ENCODE peak calls at places on chromosomes 4 and X, in five cellular contexts. One of them, this sample, is unnamed.

GRCh38 chrX:120029354-120029753 is 48.1 kb downstream of the RHOXF2B start:
- DNase-seq in anterior cingulate cortex: no peak
- DNase-seq in activated CD8-positive, alpha-beta memory T cell treated with anti-CD3 and anti-CD28 coated beads, Interleukin-2, amount 50 U/mL, for 4 hours: no peak
- DNase-seq in foreskin fibroblast: no peak
- DNase-seq in NCI-H1105 treated with DMSO at 0.1 percent for 48 hours: no peak
- DNase-seq in this sample: no peak

GRCh38 chrX:4240541-4241194 is 527.2 kb upstream of the PRKX start:
- DNase-seq in anterior cingulate cortex: no peak
- DNase-seq in activated CD8-positive, alpha-beta memory T cell treated with anti-CD3 and anti-CD28 coated beads, Interleukin-2, amount 50 U/mL, for 4 hours: no peak
- DNase-seq in foreskin fibroblast: no peak
- DNase-seq in NCI-H1105 treated with DMSO at 0.1 percent for 48 hours: no peak
- DNase-seq in this sample: no peak

GRCh38 chr4:88162636-88163035 is 4.2 kb upstream of the ABCG2 start:
- DNase-seq in anterior cingulate cortex: no peak
- DNase-seq in activated CD8-positive, alpha-beta memory T cell treated with anti-CD3 and anti-CD28 coated beads, Interleukin-2, amount 50 U/mL, for 4 hours: no peak
- DNase-seq in foreskin fibroblast: peak; percentile 66
- DNase-seq in NCI-H1105 treated with DMSO at 0.1 percent for 48 hours: no peak
- DNase-seq in this sample: peak; percentile 68

GRCh38 chr4:57342406-57342805 is 232.2 kb upstream of the IGFBP7 start:
- DNase-seq in anterior cingulate cortex: no peak
- DNase-seq in activated CD8-positive, alpha-beta memory T cell treated with anti-CD3 and anti-CD28 coated beads, Interleukin-2, amount 50 U/mL, for 4 hours: no peak
- DNase-seq in foreskin fibroblast: peak; percentile 8
- DNase-seq in NCI-H1105 treated with DMSO at 0.1 percent for 48 hours: no peak
- DNase-seq in this sample: no peak

GRCh38 chr4:2070421-2071251 is 11.5 kb downstream of the NAT8L start:
- DNase-seq in anterior cingulate cortex: no peak
- DNase-seq in activated CD8-positive, alpha-beta memory T cell treated with anti-CD3 and anti-CD28 coated beads, Interleukin-2, amount 50 U/mL, for 4 hours: peak; percentile 6
- DNase-seq in foreskin fibroblast: no peak
- DNase-seq in NCI-H1105 treated with DMSO at 0.1 percent for 48 hours: no peak
- DNase-seq in this sample: no peak

GRCh38 chrX:13009256-13009655 is 34.3 kb downstream of the TMSB4X start:
- DNase-seq in anterior cingulate cortex: no peak
- DNase-seq in activated CD8-positive, alpha-beta memory T cell treated with anti-CD3 and anti-CD28 coated beads, Interleukin-2, amount 50 U/mL, for 4 hours: no peak
- DNase-seq in foreskin fibroblast: no peak
- DNase-seq in NCI-H1105 treated with DMSO at 0.1 percent for 48 hours: no peak
- DNase-seq in this sample: no peak

GRCh38 chrX:106952988-106953387 is 32.8 kb downstream of the CLDN2 start:
- DNase-seq in anterior cingulate cortex: no peak
- DNase-seq in activated CD8-positive, alpha-beta memory T cell treated with anti-CD3 and anti-CD28 coated beads, Interleukin-2, amount 50 U/mL, for 4 hours: no peak
- DNase-seq in foreskin fibroblast: peak; percentile 34
- DNase-seq in NCI-H1105 treated with DMSO at 0.1 percent for 48 hours: peak; percentile 2
- DNase-seq in this sample: no peak

GRCh38 chr4:93080316-93080715 is 748.2 kb upstream of the ATOH1 start:
- DNase-seq in anterior cingulate cortex: no peak
- DNase-seq in activated CD8-positive, alpha-beta memory T cell treated with anti-CD3 and anti-CD28 coated beads, Interleukin-2, amount 50 U/mL, for 4 hours: no peak
- DNase-seq in foreskin fibroblast: no peak
- DNase-seq in NCI-H1105 treated with DMSO at 0.1 percent for 48 hours: no peak
- DNase-seq in this sample: no peak

GRCh38 chrX:44223150-44223549 is 120.3 kb downstream of the EFHC2 start:
- DNase-seq in anterior cingulate cortex: no peak
- DNase-seq in activated CD8-positive, alpha-beta memory T cell treated with anti-CD3 and anti-CD28 coated beads, Interleukin-2, amount 50 U/mL, for 4 hours: no peak
- DNase-seq in foreskin fibroblast: peak; percentile 69
- DNase-seq in NCI-H1105 treated with DMSO at 0.1 percent for 48 hours: no peak
- DNase-seq in this sample: peak; percentile 35

GRCh38 chr4:8191136-8191747 is 7.8 kb upstream of the SH3TC1 start:
- DNase-seq in anterior cingulate cortex: peak; percentile 73
- DNase-seq in activated CD8-positive, alpha-beta memory T cell treated with anti-CD3 and anti-CD28 coated beads, Interleukin-2, amount 50 U/mL, for 4 hours: no peak
- DNase-seq in foreskin fibroblast: no peak
- DNase-seq in NCI-H1105 treated with DMSO at 0.1 percent for 48 hours: no peak
- DNase-seq in this sample: no peak

GRCh38 chr4:163590103-163590502 is 95.6 kb downstream of the TMA16 start:
- DNase-seq in anterior cingulate cortex: no peak
- DNase-seq in activated CD8-positive, alpha-beta memory T cell treated with anti-CD3 and anti-CD28 coated beads, Interleukin-2, amount 50 U/mL, for 4 hours: no peak
- DNase-seq in foreskin fibroblast: no peak
- DNase-seq in NCI-H1105 treated with DMSO at 0.1 percent for 48 hours: no peak
- DNase-seq in this sample: no peak

GRCh38 chr4:183289688-183290087 is 30.4 kb downstream of the CLDN22 start:
- DNase-seq in anterior cingulate cortex: no peak
- DNase-seq in activated CD8-positive, alpha-beta memory T cell treated with anti-CD3 and anti-CD28 coated beads, Interleukin-2, amount 50 U/mL, for 4 hours: no peak
- DNase-seq in foreskin fibroblast: peak; percentile 14
- DNase-seq in NCI-H1105 treated with DMSO at 0.1 percent for 48 hours: no peak
- DNase-seq in this sample: no peak

GRCh38 chr4:133997440-133997839 is 204.1 kb downstream of the PABPC4L start:
- DNase-seq in anterior cingulate cortex: no peak
- DNase-seq in activated CD8-positive, alpha-beta memory T cell treated with anti-CD3 and anti-CD28 coated beads, Interleukin-2, amount 50 U/mL, for 4 hours: no peak
- DNase-seq in foreskin fibroblast: peak; percentile 2
- DNase-seq in NCI-H1105 treated with DMSO at 0.1 percent for 48 hours: no peak
- DNase-seq in this sample: no peak

GRCh38 chr4:130068072-130068471 is 972.1 kb downstream of the C4orf33 start:
- DNase-seq in anterior cingulate cortex: no peak
- DNase-seq in activated CD8-positive, alpha-beta memory T cell treated with anti-CD3 and anti-CD28 coated beads, Interleukin-2, amount 50 U/mL, for 4 hours: no peak
- DNase-seq in foreskin fibroblast: no peak
- DNase-seq in NCI-H1105 treated with DMSO at 0.1 percent for 48 hours: no peak
- DNase-seq in this sample: no peak

GRCh38 chrX:134646671-134647070 is 11.6 kb downstream of the PLAC1 start:
- DNase-seq in anterior cingulate cortex: no peak
- DNase-seq in activated CD8-positive, alpha-beta memory T cell treated with anti-CD3 and anti-CD28 coated beads, Interleukin-2, amount 50 U/mL, for 4 hours: no peak
- DNase-seq in foreskin fibroblast: no peak
- DNase-seq in NCI-H1105 treated with DMSO at 0.1 percent for 48 hours: no peak
- DNase-seq in this sample: no peak

GRCh38 chr4:78669453-78669852 is 106.7 kb upstream of the BMP2K start:
- DNase-seq in anterior cingulate cortex: no peak
- DNase-seq in activated CD8-positive, alpha-beta memory T cell treated with anti-CD3 and anti-CD28 coated beads, Interleukin-2, amount 50 U/mL, for 4 hours: no peak
- DNase-seq in foreskin fibroblast: no peak
- DNase-seq in NCI-H1105 treated with DMSO at 0.1 percent for 48 hours: no peak
- DNase-seq in this sample: no peak

GRCh38 chr4:151691639-151692442 is 69.0 kb downstream of the GATB start:
- DNase-seq in anterior cingulate cortex: no peak
- DNase-seq in activated CD8-positive, alpha-beta memory T cell treated with anti-CD3 and anti-CD28 coated beads, Interleukin-2, amount 50 U/mL, for 4 hours: no peak
- DNase-seq in foreskin fibroblast: no peak
- DNase-seq in NCI-H1105 treated with DMSO at 0.1 percent for 48 hours: no peak
- DNase-seq in this sample: no peak

GRCh38 chrX:40844476-40844875 is 109.1 kb upstream of the MED14 start:
- DNase-seq in anterior cingulate cortex: no peak
- DNase-seq in activated CD8-positive, alpha-beta memory T cell treated with anti-CD3 and anti-CD28 coated beads, Interleukin-2, amount 50 U/mL, for 4 hours: no peak
- DNase-seq in foreskin fibroblast: no peak
- DNase-seq in NCI-H1105 treated with DMSO at 0.1 percent for 48 hours: no peak
- DNase-seq in this sample: no peak

GRCh38 chr4:151573474-151573873 is 164.5 kb downstream of the FHIP1A start:
- DNase-seq in anterior cingulate cortex: no peak
- DNase-seq in activated CD8-positive, alpha-beta memory T cell treated with anti-CD3 and anti-CD28 coated beads, Interleukin-2, amount 50 U/mL, for 4 hours: no peak
- DNase-seq in foreskin fibroblast: no peak
- DNase-seq in NCI-H1105 treated with DMSO at 0.1 percent for 48 hours: no peak
- DNase-seq in this sample: no peak

GRCh38 chrX:55488559-55489314 is 911 bp downstream of the USP51 start:
- DNase-seq in anterior cingulate cortex: peak; percentile 73
- DNase-seq in activated CD8-positive, alpha-beta memory T cell treated with anti-CD3 and anti-CD28 coated beads, Interleukin-2, amount 50 U/mL, for 4 hours: peak; percentile 61
- DNase-seq in foreskin fibroblast: peak; percentile 80
- DNase-seq in NCI-H1105 treated with DMSO at 0.1 percent for 48 hours: peak; percentile 56
- DNase-seq in this sample: peak; percentile 67

GRCh38 chr4:41058426-41058825 is 155.9 kb downstream of the APBB2 start:
- DNase-seq in anterior cingulate cortex: no peak
- DNase-seq in activated CD8-positive, alpha-beta memory T cell treated with anti-CD3 and anti-CD28 coated beads, Interleukin-2, amount 50 U/mL, for 4 hours: no peak
- DNase-seq in foreskin fibroblast: peak; percentile 49
- DNase-seq in NCI-H1105 treated with DMSO at 0.1 percent for 48 hours: no peak
- DNase-seq in this sample: no peak

GRCh38 chr4:144687466-144687865 is 41.5 kb downstream of the HHIP start:
- DNase-seq in anterior cingulate cortex: no peak
- DNase-seq in activated CD8-positive, alpha-beta memory T cell treated with anti-CD3 and anti-CD28 coated beads, Interleukin-2, amount 50 U/mL, for 4 hours: no peak
- DNase-seq in foreskin fibroblast: peak; percentile 31
- DNase-seq in NCI-H1105 treated with DMSO at 0.1 percent for 48 hours: no peak
- DNase-seq in this sample: no peak

GRCh38 chr4:175103403-175103802 is 185.2 kb downstream of the ADAM29 start:
- DNase-seq in anterior cingulate cortex: no peak
- DNase-seq in activated CD8-positive, alpha-beta memory T cell treated with anti-CD3 and anti-CD28 coated beads, Interleukin-2, amount 50 U/mL, for 4 hours: no peak
- DNase-seq in foreskin fibroblast: no peak
- DNase-seq in NCI-H1105 treated with DMSO at 0.1 percent for 48 hours: no peak
- DNase-seq in this sample: no peak

GRCh38 chrX:18983711-18984380 is at the start of gene PHKA2:
- DNase-seq in anterior cingulate cortex: peak; percentile 10
- DNase-seq in activated CD8-positive, alpha-beta memory T cell treated with anti-CD3 and anti-CD28 coated beads, Interleukin-2, amount 50 U/mL, for 4 hours: no peak
- DNase-seq in foreskin fibroblast: peak; percentile 75
- DNase-seq in NCI-H1105 treated with DMSO at 0.1 percent for 48 hours: peak; percentile 19
- DNase-seq in this sample: peak; percentile 47

GRCh38 chr4:185734214-185734613 is 77.8 kb downstream of the SORBS2 start:
- DNase-seq in anterior cingulate cortex: no peak
- DNase-seq in activated CD8-positive, alpha-beta memory T cell treated with anti-CD3 and anti-CD28 coated beads, Interleukin-2, amount 50 U/mL, for 4 hours: no peak
- DNase-seq in foreskin fibroblast: no peak
- DNase-seq in NCI-H1105 treated with DMSO at 0.1 percent for 48 hours: no peak
- DNase-seq in this sample: no peak

GRCh38 chr4:158796370-158797140 is 27.7 kb downstream of the FNIP2 start:
- DNase-seq in anterior cingulate cortex: no peak
- DNase-seq in activated CD8-positive, alpha-beta memory T cell treated with anti-CD3 and anti-CD28 coated beads, Interleukin-2, amount 50 U/mL, for 4 hours: no peak
- DNase-seq in foreskin fibroblast: peak; percentile 54
- DNase-seq in NCI-H1105 treated with DMSO at 0.1 percent for 48 hours: no peak
- DNase-seq in this sample: no peak

GRCh38 chrX:115023811-115024210 is 6.4 kb upstream of the IL13RA2 start:
- DNase-seq in anterior cingulate cortex: no peak
- DNase-seq in activated CD8-positive, alpha-beta memory T cell treated with anti-CD3 and anti-CD28 coated beads, Interleukin-2, amount 50 U/mL, for 4 hours: no peak
- DNase-seq in foreskin fibroblast: no peak
- DNase-seq in NCI-H1105 treated with DMSO at 0.1 percent for 48 hours: no peak
- DNase-seq in this sample: no peak

GRCh38 chr4:27066591-27066990 is 205.9 kb downstream of the STIM2 start:
- DNase-seq in anterior cingulate cortex: peak; percentile 14
- DNase-seq in activated CD8-positive, alpha-beta memory T cell treated with anti-CD3 and anti-CD28 coated beads, Interleukin-2, amount 50 U/mL, for 4 hours: no peak
- DNase-seq in foreskin fibroblast: no peak
- DNase-seq in NCI-H1105 treated with DMSO at 0.1 percent for 48 hours: no peak
- DNase-seq in this sample: no peak

GRCh38 chrX:120857240-120857639 is 18.4 kb downstream of the CT47B1 start:
- DNase-seq in anterior cingulate cortex: no peak
- DNase-seq in activated CD8-positive, alpha-beta memory T cell treated with anti-CD3 and anti-CD28 coated beads, Interleukin-2, amount 50 U/mL, for 4 hours: no peak
- DNase-seq in foreskin fibroblast: no peak
- DNase-seq in NCI-H1105 treated with DMSO at 0.1 percent for 48 hours: no peak
- DNase-seq in this sample: no peak

This sample was measured in Peyer's patch.